ENCODE peak calls at places on chromosomes 16 and 17, in seven cellular contexts. M is GM23338, L is transverse colon, C is breast epithelium, A is HCT116, X is upper lobe of left lung, P is stomach. Z is an unnamed sample.

GRCh38 chr17:57260325-57261083 is 4.2 kb downstream of the MSI2 start:
- DNase-seq in P (no peak), L (no peak), A (no peak), M (no peak), X (no peak), C (no peak), Z (no peak)

GRCh38 chr16:67499159-67499558 is 15.8 kb upstream of the AGRP start:
- DNase-seq in L (no peak), C (no peak), P (no peak), A (no peak), M (no peak), X (no peak), Z (no peak)

GRCh38 chr17:50511058-50511457 is 2.8 kb downstream of the MYCBPAP start:
- DNase-seq in X (no peak), C (no peak), L (no peak), P (no peak), A (no peak), M (no peak), Z (no peak)

GRCh38 chr16:26651464-26651863 is 415.3 kb upstream of the C16orf82 start:
- DNase-seq in L (no peak), X (no peak), M (no peak), C (no peak), A (no peak), P (no peak), Z (no peak)

GRCh38 chr17:17063546-17064122 is 21.4 kb downstream of the MPRIP start:
- DNase-seq in L (peak; percentile 33), A (no peak), P (peak; percentile 39), M (no peak), X (no peak), C (peak; percentile 67), Z (no peak)

GRCh38 chr16:68436581-68436980 is 11.7 kb downstream of the SMPD3 start:
- DNase-seq in A (peak; percentile 16), L (no peak), P (no peak), X (no peak), M (peak; percentile 80), C (no peak), Z (peak; percentile 28)

GRCh38 chr17:59751955-59752413 is 44.5 kb downstream of the VMP1 start:
- DNase-seq in A (no peak), C (no peak), L (no peak), P (no peak), M (no peak), X (no peak), Z (no peak)

GRCh38 chr17:15981646-15982580 is 17.6 kb downstream of the ZSWIM7 start:
- DNase-seq in A (no peak), X (no peak), L (no peak), C (no peak), M (peak; percentile 42), P (no peak), Z (no peak)

GRCh38 chr16:4414187-4414909 is 2.0 kb downstream of the CORO7 start:
- DNase-seq in M (no peak), P (peak; percentile 48), C (no peak), L (peak; percentile 61), X (no peak), A (no peak), Z (no peak)

GRCh38 chr17:80104321-80104955 is 3.1 kb downstream of the GAA start:
- DNase-seq in C (no peak), X (no peak), P (no peak), M (no peak), L (no peak), A (no peak), Z (no peak)

GRCh38 chr16:57775661-57776469 is 26.4 kb downstream of the KIFC3 start:
- DNase-seq in X (peak; percentile 69), A (no peak), C (no peak), M (peak; percentile 97), L (peak; percentile 50), P (no peak), Z (no peak)

GRCh38 chr17:1030684-1031557 is 34.0 kb downstream of the TIMM22 start:
- DNase-seq in L (no peak), A (no peak), C (no peak), M (peak; percentile 63), X (peak; percentile 89), P (no peak), Z (no peak)

GRCh38 chr16:87847785-87848675 is 21.3 kb downstream of the SLC7A5 start:
- DNase-seq in C (no peak), A (no peak), P (peak; percentile 81), L (peak; percentile 41), M (no peak), X (peak; percentile 60), Z (no peak)

GRCh38 chr16:52578007-52578828 is 31.3 kb upstream of the TOX3 start:
- DNase-seq in C (no peak), A (no peak), M (no peak), P (peak; percentile 50), X (no peak), L (no peak), Z (no peak)

GRCh38 chr16:29765167-29766032 is 12.7 kb upstream of the ZG16 start:
- DNase-seq in X (no peak), L (peak; percentile 69), A (peak; percentile 50), C (no peak), P (no peak), M (no peak), Z (no peak)

GRCh38 chr16:47150067-47150466 is 6.3 kb upstream of the NETO2 start:
- DNase-seq in L (no peak), A (no peak), X (no peak), M (no peak), C (no peak), P (no peak), Z (no peak)

GRCh38 chr17:21283482-21284318 is 811 bp upstream of the MAP2K3 start:
- DNase-seq in P (peak; percentile 52), L (peak; percentile 53), X (peak; percentile 90), A (peak; percentile 22), M (peak; percentile 63), C (no peak), Z (no peak)

DNA sequence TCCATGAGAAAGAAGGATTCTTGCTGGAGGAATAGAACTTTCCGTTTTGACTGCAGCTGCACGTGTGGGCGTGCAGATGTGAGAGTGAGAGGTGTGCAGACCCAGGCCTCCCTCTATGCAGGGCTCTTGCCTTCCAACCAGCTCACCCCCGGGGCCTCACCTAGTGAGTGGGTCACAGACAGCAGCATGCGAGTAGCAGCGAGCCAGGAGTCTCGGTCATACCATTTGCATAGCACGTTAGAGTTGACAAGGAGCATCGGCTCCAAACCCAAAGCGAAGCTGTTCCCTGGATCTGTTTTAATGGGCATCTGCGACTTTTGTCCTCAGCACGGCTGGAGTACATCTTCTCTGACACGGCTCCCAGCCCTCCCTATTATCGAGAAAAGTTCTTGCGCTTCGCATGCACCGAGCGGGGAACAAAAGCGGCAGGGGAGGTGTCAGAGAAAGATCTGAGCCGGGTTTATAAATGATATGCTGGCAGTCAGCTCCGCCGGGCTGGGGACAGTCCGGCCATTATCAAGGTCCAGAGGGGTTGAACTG is 253.3 kb downstream of the MAF start:
- DNase-seq in M (peak; percentile 31), C (no peak), P (no peak), A (no peak), L (no peak), X (no peak), Z (no peak)
- H3K4me3 ChIP-seq in M (no peak overlapping the region), C (no peak overlapping the region), P (no peak overlapping the region), A (no peak overlapping the region), L (no peak overlapping the region), X (no peak overlapping the region), Z (no peak overlapping the region)

GRCh38 chr16:2046125-2046888 is 1.3 kb downstream of the NTHL1 start:
- DNase-seq in A (no peak), M (no peak), X (no peak), P (no peak), L (no peak), C (no peak), Z (no peak)

GRCh38 chr16:2048116-2048543 is 345 bp downstream of the TSC2 start:
- DNase-seq in C (no peak), X (no peak), A (no peak), M (no peak), P (no peak), L (peak; percentile 41), Z (no peak)

GRCh38 chr16:2044541-2044940 is 3.1 kb downstream of the NTHL1 start:
- DNase-seq in P (no peak), L (peak; percentile 33), M (no peak), A (no peak), C (no peak), X (peak; percentile 86), Z (no peak)

GRCh38 chr16:2046889-2047329 is 725 bp downstream of the NTHL1 start:
- DNase-seq in X (no peak), L (no peak), M (no peak), P (no peak), C (no peak), A (no peak), Z (no peak)

DNA sequence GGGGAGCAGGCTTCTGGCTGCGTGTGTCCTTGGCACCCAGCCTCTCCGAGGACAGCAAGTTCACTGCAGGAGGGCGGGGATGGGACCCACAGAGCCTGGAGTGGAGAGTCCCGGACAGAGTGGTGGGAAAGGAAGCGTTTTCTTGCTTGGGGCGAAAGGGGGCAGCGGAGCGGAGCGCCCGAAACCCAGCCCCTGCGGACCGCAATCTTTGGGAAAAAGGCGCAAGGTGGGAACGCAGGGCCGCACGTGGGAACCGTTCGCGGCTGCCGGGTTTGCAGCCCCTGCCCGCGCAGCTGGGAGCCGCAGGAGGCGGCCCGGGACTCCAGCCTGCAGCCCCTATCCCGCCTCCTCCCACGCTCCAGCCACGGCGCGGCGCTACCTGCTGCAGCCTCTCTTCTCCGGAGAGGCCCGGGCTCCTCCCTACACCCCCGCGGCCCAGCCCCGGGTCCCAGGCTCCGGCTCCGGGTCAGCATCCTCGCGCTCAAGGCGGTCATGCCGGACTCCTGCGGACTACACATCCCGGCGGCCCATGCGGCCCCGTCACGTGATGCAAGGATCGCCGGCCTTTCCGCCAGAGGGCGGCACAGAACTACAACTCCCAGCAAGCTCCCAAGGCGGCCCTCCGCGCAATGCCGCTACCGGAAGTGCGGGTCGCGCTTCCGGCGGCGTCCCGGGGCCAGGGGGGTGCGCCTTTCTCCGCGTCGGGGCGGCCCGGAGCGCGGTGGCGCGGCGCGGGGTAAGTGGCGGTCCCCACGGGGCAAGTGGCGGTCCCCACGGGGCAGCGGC is at the start of the genes NTHL1 and TSC2:
- DNase-seq in X (peak; percentile 99), M (peak; percentile 98), P (peak; percentile 97), C (peak; percentile 95), L (peak; percentile 97), A (peak; percentile 91), Z (peak; percentile 97)
- TF ChIP-seq CTCF in X (peak; percentile 86), M (no peak), P (peak; percentile 8), C (peak; percentile 38), L (peak; percentile 24), A (peak; percentile 7), Z (no peak)

GRCh38 chr17:39996789-39997188 is 16.2 kb downstream of the PSMD3 start:
- DNase-seq in X (no peak), P (no peak), C (no peak), L (no peak), A (no peak), M (no peak), Z (no peak)
- TF ChIP-seq POLR2AphosphoS5 in X (no peak), P (no peak), C (no peak), L (no peak), A (no peak), M (no peak), Z (no peak)

DNA sequence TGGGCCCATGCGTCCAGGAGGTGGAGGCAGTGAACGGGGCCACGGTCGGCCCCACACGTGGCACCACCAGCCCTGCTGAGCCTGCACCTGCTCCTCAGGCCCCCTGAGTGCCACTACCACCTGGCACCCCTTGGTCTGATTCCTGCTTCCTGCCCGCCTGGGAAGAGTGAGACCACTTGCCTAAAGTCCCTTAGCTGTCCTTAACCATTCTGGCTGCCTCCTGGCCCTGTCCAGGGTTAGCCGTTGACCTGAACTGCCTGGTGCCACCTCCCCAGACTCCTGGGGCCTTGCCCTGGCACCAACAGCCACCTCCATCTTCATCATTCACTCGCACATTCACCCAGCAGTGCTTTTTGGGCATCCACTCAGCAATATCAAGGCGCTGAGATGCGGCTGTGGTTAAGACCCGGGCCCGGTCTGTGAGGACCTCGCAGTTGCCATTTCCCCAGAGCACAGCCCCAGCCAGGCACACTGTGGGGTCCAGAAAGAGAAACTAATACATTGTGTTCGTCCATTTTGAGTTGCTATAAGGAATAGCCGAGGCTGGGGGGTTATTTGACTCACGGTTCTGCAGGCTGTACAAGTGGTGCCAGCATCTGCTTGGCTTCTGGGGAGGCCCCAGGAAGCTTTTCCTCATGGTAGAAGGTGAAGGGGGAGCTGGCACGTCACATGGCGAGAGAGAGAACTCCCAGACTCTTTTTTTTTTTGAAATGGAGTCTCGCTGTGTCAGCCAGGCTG is 318.4 kb downstream of the SEC14L1 start:
- DNase-seq in A (no peak), C (no peak), P (no peak), M (no peak), X (peak; percentile 72), L (no peak), Z (no peak)
- H3K4me3 ChIP-seq in A (no peak overlapping the region), C (no peak overlapping the region), P (no peak overlapping the region), M (no peak overlapping the region), X (no peak overlapping the region), L (no peak overlapping the region), Z (no peak overlapping the region)